ENCODE peak calls at places on chromosomes 11 and 22, in four cellular contexts. One of them, this sample, is unnamed.

GRCh38 chr11:786235-787083 is 3.4 kb downstream of the CEND1 start:
- DNase-seq in gastrocnemius medialis: no peak
- DNase-seq in neural progenitor cell: no peak
- DNase-seq in transverse colon: no peak
- DNase-seq in this sample: no peak

GRCh38 chr22:47616396-47617020 is 854.1 kb downstream of the TBC1D22A start:
- DNase-seq in transverse colon: no peak
- DNase-seq in gastrocnemius medialis: no peak
- DNase-seq in neural progenitor cell: no peak
- DNase-seq in this sample: no peak

GRCh38 chr11:74370122-74370521 is 28.1 kb downstream of the PGM2L1 start:
- DNase-seq in neural progenitor cell: no peak
- DNase-seq in gastrocnemius medialis: no peak
- DNase-seq in transverse colon: no peak
- DNase-seq in this sample: no peak

GRCh38 chr11:82009133-82009532 is 724.5 kb downstream of the FAM181B start:
- DNase-seq in transverse colon: no peak
- DNase-seq in gastrocnemius medialis: no peak
- DNase-seq in neural progenitor cell: no peak
- DNase-seq in this sample: no peak

GRCh38 chr11:4607111-4607510 is 920 bp downstream of the TRIM68 start:
- DNase-seq in gastrocnemius medialis: no peak
- DNase-seq in neural progenitor cell: no peak
- DNase-seq in transverse colon: no peak
- DNase-seq in this sample: no peak

GRCh38 chr22:49553518-49554295 is 274.0 kb downstream of the BRD1 start:
- DNase-seq in neural progenitor cell: peak
- DNase-seq in transverse colon: no peak
- DNase-seq in gastrocnemius medialis: peak
- DNase-seq in this sample: no peak

GRCh38 chr11:68216171-68216938 is 3.3 kb upstream of the KMT5B start:
- DNase-seq in gastrocnemius medialis: peak
- DNase-seq in transverse colon: peak
- DNase-seq in neural progenitor cell: no peak
- DNase-seq in this sample: no peak

GRCh38 chr22:46102159-46102558 is 48.2 kb upstream of the PPARA start:
- DNase-seq in neural progenitor cell: no peak
- DNase-seq in transverse colon: no peak
- DNase-seq in gastrocnemius medialis: no peak
- DNase-seq in this sample: no peak

GRCh38 chr11:107898270-107898669 is 30.0 kb upstream of the RAB39A start:
- DNase-seq in transverse colon: no peak
- DNase-seq in neural progenitor cell: peak
- DNase-seq in gastrocnemius medialis: no peak
- DNase-seq in this sample: no peak

GRCh38 chr22:38652858-38653257 is 3.3 kb downstream of the FAM227A start:
- DNase-seq in gastrocnemius medialis: no peak
- DNase-seq in neural progenitor cell: no peak
- DNase-seq in transverse colon: peak
- DNase-seq in this sample: no peak

GRCh38 chr11:95346207-95346718 is 115.3 kb upstream of the SESN3 start:
- DNase-seq in gastrocnemius medialis: no peak
- DNase-seq in transverse colon: no peak
- DNase-seq in neural progenitor cell: no peak
- DNase-seq in this sample: no peak

GRCh38 chr11:78690588-78690987 is 115.9 kb upstream of the NARS2 start:
- DNase-seq in gastrocnemius medialis: no peak
- DNase-seq in transverse colon: no peak
- DNase-seq in neural progenitor cell: no peak
- DNase-seq in this sample: no peak

GRCh38 chr11:72684236-72684912 is 10.2 kb upstream of the PDE2A start:
- DNase-seq in gastrocnemius medialis: peak
- DNase-seq in transverse colon: peak
- DNase-seq in neural progenitor cell: peak
- DNase-seq in this sample: peak

GRCh38 chr22:48705159-48705916 is 1122.3 kb downstream of the BRD1 start:
- DNase-seq in gastrocnemius medialis: no peak
- DNase-seq in transverse colon: no peak
- DNase-seq in neural progenitor cell: peak
- DNase-seq in this sample: no peak

GRCh38 chr11:31173926-31174680 is 195.4 kb downstream of the DCDC1 start:
- DNase-seq in neural progenitor cell: no peak
- DNase-seq in gastrocnemius medialis: no peak
- DNase-seq in transverse colon: no peak
- DNase-seq in this sample: no peak

GRCh38 chr11:13140028-13140870 is 131.1 kb downstream of the RASSF10 start:
- DNase-seq in gastrocnemius medialis: no peak
- DNase-seq in neural progenitor cell: no peak
- DNase-seq in transverse colon: peak
- DNase-seq in this sample: no peak

GRCh38 chr22:46267431-46268279 is at the start of gene TTC38:
- DNase-seq in neural progenitor cell: peak
- DNase-seq in gastrocnemius medialis: peak
- DNase-seq in transverse colon: peak
- DNase-seq in this sample: peak

GRCh38 chr11:40280161-40281054 is 1179.0 kb downstream of the LRRC4C start:
- DNase-seq in gastrocnemius medialis: peak
- DNase-seq in neural progenitor cell: no peak
- DNase-seq in transverse colon: no peak
- DNase-seq in this sample: no peak

GRCh38 chr22:41589260-41589600 is 410 bp downstream of the PMM1 start:
- DNase-seq in neural progenitor cell: peak
- DNase-seq in gastrocnemius medialis: no peak
- DNase-seq in transverse colon: no peak
- DNase-seq in this sample: no peak

GRCh38 chr11:128492903-128493569 is 94.3 kb downstream of the ETS1 start:
- DNase-seq in gastrocnemius medialis: no peak
- DNase-seq in transverse colon: no peak
- DNase-seq in neural progenitor cell: no peak
- DNase-seq in this sample: no peak

GRCh38 chr22:32795214-32795596 is 6.3 kb upstream of the TIMP3 start:
- DNase-seq in neural progenitor cell: no peak
- DNase-seq in gastrocnemius medialis: no peak
- DNase-seq in transverse colon: no peak
- DNase-seq in this sample: no peak

GRCh38 chr22:32794449-32795213 is 6.9 kb upstream of the TIMP3 start:
- DNase-seq in neural progenitor cell: no peak
- DNase-seq in gastrocnemius medialis: no peak
- DNase-seq in transverse colon: no peak
- DNase-seq in this sample: no peak

GRCh38 chr22:32799516-32799915 is 2.0 kb upstream of the TIMP3 start:
- DNase-seq in transverse colon: no peak
- DNase-seq in neural progenitor cell: no peak
- DNase-seq in gastrocnemius medialis: no peak
- DNase-seq in this sample: no peak

GRCh38 chr22:32800158-32800557 is 1.3 kb upstream of the TIMP3 start:
- DNase-seq in neural progenitor cell: no peak
- DNase-seq in transverse colon: no peak
- DNase-seq in gastrocnemius medialis: peak
- DNase-seq in this sample: no peak

DNA sequence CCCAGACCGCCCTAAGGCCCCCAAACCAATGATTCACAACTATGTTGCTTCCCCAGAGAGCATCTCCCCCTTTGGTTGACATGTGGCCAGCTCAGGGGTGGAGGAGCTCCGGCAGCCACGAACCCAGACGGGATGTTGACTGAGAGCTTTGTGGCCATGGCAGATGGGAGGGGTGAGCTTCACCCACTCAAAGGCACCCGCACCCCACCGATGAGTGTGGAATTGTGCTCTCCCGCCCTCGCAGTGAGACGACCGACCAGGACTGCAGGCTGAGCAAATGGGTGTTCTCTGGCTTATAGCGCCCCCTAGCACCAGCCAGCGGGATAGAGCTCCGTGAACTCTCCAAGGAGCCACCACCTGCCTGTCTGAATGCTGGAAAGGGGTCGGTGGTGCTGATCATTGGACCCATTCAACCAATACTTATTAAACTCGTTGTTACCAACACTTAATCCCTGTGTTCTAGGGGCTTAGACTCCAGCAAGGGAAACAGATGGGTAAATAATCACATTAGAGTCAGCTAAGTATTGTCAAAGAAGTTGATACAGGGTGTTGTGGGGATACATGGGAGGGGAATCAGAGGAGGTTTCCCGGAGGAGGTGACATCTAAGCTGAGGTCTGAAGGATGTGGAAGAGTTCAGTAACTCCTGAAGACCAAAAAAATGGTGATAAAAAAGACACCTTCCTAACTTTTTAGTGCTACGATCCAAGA is 4.5 kb upstream of the TIMP3 start:
- DNase-seq in transverse colon: peak
- DNase-seq in gastrocnemius medialis: peak
- DNase-seq in neural progenitor cell: peak
- DNase-seq in this sample: peak
- TF ChIP-seq CTCF in transverse colon: peak
- TF ChIP-seq CTCF in gastrocnemius medialis: peak
- TF ChIP-seq CTCF in neural progenitor cell: peak
- TF ChIP-seq CTCF in this sample: peak

DNA sequence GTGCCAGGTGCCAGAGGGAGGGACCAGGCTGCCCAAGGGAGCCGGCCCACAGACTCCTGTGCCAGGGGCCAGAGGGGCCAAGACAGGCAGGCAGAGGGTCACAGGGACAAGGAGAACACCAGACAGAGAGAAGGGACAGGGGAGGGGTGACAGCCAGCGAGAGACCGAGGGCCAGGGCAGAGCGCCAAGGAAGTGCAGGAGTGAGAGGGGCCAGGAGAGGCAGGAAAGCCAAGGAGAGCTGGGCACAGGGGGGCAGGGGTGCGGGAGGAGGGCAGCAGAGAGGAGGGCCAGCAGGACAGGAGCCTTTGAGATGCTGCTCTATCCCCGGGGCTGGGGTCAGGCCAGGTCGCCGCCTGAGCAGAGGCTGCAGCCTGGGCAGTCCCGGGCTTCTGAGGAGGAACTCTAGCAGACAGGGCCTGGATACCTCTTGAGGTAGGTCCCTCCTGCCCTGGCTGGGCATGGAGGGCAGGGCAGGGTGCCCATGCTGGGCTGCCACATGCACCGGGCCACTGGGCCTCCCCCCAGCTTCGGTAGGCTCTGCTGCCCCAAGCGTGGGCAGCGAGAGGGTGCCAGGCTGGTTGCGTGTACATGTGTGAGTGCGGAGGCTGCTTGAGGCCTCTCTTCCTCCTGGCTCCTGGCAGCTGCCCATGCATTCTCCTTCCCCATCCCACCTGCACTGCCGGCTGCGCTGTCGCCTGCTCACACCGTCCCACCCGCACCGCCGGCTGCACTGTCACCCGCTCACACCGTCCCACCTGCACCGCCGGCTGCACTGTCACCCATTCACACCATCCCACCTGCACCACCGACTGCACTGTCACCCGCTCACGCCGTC is 12.2 kb downstream of the LSP1 start:
- DNase-seq in neural progenitor cell: peak
- DNase-seq in transverse colon: no peak
- DNase-seq in gastrocnemius medialis: no peak
- DNase-seq in this sample: no peak
- TF ChIP-seq CTCF in neural progenitor cell: no peak
- TF ChIP-seq CTCF in transverse colon: no peak
- TF ChIP-seq CTCF in gastrocnemius medialis: no peak
- TF ChIP-seq CTCF in this sample: no peak

GRCh38 chr11:65637794-65638317 is at the start of gene SIPA1:
- DNase-seq in transverse colon: peak
- DNase-seq in neural progenitor cell: peak
- DNase-seq in gastrocnemius medialis: peak
- DNase-seq in this sample: no peak
- TF ChIP-seq CTCF in transverse colon: no peak
- TF ChIP-seq CTCF in neural progenitor cell: peak
- TF ChIP-seq CTCF in gastrocnemius medialis: peak
- TF ChIP-seq CTCF in this sample: no peak

DNA sequence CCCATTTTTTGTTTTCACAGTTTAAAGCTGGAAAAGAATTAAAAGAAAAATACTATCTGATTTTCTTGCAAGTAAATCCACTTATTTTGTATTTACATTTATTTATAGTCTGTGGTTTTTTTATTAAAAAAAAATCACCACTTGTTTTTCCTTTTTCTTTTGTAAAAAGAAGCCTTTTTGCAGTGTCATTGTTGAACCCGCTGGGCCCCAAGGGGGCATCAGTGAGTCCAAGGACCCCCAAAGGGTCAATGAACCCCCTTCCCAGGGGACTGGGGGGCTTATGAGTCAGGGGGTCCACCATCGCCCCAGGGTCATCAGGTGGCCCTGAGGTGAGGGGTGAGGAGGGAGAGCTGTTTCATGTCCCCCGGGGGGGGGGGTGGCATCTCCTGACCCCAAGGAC is 34.0 kb upstream of the EIF3D start:
- DNase-seq in transverse colon: no peak
- DNase-seq in neural progenitor cell: no peak
- DNase-seq in gastrocnemius medialis: no peak
- DNase-seq in this sample: no peak
- TF ChIP-seq CTCF in transverse colon: no peak
- TF ChIP-seq CTCF in neural progenitor cell: peak
- TF ChIP-seq CTCF in gastrocnemius medialis: no peak
- TF ChIP-seq CTCF in this sample: no peak

GRCh38 chr11:65894034-65894591 is 3.6 kb downstream of the CCDC85B start:
- DNase-seq in transverse colon: no peak
- DNase-seq in neural progenitor cell: no peak
- DNase-seq in gastrocnemius medialis: no peak
- DNase-seq in this sample: no peak
- TF ChIP-seq CTCF in transverse colon: no peak
- TF ChIP-seq CTCF in neural progenitor cell: no peak
- TF ChIP-seq CTCF in gastrocnemius medialis: no peak
- TF ChIP-seq CTCF in this sample: no peak

GRCh38 chr11:112346586-112346985 is 85.9 kb upstream of the PLET1 start:
- DNase-seq in gastrocnemius medialis: no peak
- DNase-seq in transverse colon: no peak
- DNase-seq in neural progenitor cell: no peak
- DNase-seq in this sample: no peak

GRCh38 chr11:112344040-112344413 is 83.4 kb upstream of the PLET1 start:
- DNase-seq in neural progenitor cell: no peak
- DNase-seq in gastrocnemius medialis: no peak
- DNase-seq in transverse colon: no peak
- DNase-seq in this sample: no peak

GRCh38 chr11:112343368-112344039 is 82.8 kb upstream of the PLET1 start:
- DNase-seq in gastrocnemius medialis: no peak
- DNase-seq in neural progenitor cell: no peak
- DNase-seq in transverse colon: no peak
- DNase-seq in this sample: no peak

GRCh38 chr11:112345166-112345565 is 84.5 kb upstream of the PLET1 start:
- DNase-seq in neural progenitor cell: no peak
- DNase-seq in transverse colon: no peak
- DNase-seq in gastrocnemius medialis: no peak
- DNase-seq in this sample: no peak

GRCh38 chr11:112345708-112346107 is 85.0 kb upstream of the PLET1 start:
- DNase-seq in gastrocnemius medialis: no peak
- DNase-seq in neural progenitor cell: peak
- DNase-seq in transverse colon: no peak
- DNase-seq in this sample: no peak
- TF ChIP-seq CTCF in gastrocnemius medialis: no peak
- TF ChIP-seq CTCF in neural progenitor cell: peak
- TF ChIP-seq CTCF in transverse colon: no peak
- TF ChIP-seq CTCF in this sample: no peak